ENCODE peak calls at places on chromosomes 16 and 17, in nine cellular contexts. One of them, this sample, is unnamed.

GRCh38 chr17:4711671-4712111 is 1.3 kb downstream of the ARRB2 start:
- DNase-seq in ELR: no peak
- DNase-seq in progenitor cell of endocrine pancreas: no peak
- DNase-seq in GM13977: no peak
- DNase-seq in H1: no peak
- DNase-seq in NCI-H1092: no peak
- DNase-seq in globus pallidus: peak
- DNase-seq in RPMI8226: peak
- DNase-seq in nucleus accumbens: peak
- DNase-seq in this sample: no peak

GRCh38 chr16:50721549-50722409 is 20.1 kb upstream of the CYLD start:
- DNase-seq in H1: no peak
- DNase-seq in RPMI8226: no peak
- DNase-seq in NCI-H1092: no peak
- DNase-seq in GM13977: no peak
- DNase-seq in progenitor cell of endocrine pancreas: no peak
- DNase-seq in ELR: no peak
- DNase-seq in globus pallidus: no peak
- DNase-seq in nucleus accumbens: no peak
- DNase-seq in this sample: no peak

GRCh38 chr17:13306310-13306962 is 288.6 kb upstream of the ELAC2 start:
- DNase-seq in NCI-H1092: no peak
- DNase-seq in progenitor cell of endocrine pancreas: no peak
- DNase-seq in H1: peak
- DNase-seq in nucleus accumbens: no peak
- DNase-seq in RPMI8226: peak
- DNase-seq in globus pallidus: no peak
- DNase-seq in GM13977: no peak
- DNase-seq in ELR: peak
- DNase-seq in this sample: no peak

GRCh38 chr17:80036715-80037477 is 454 bp downstream of the CCDC40 start:
- DNase-seq in ELR: peak
- DNase-seq in progenitor cell of endocrine pancreas: peak
- DNase-seq in RPMI8226: peak
- DNase-seq in NCI-H1092: peak
- DNase-seq in H1: peak
- DNase-seq in GM13977: no peak
- DNase-seq in globus pallidus: peak
- DNase-seq in nucleus accumbens: peak
- DNase-seq in this sample: no peak

GRCh38 chr17:41212524-41213169 is 13.8 kb upstream of the KRTAP9-2 start:
- DNase-seq in globus pallidus: no peak
- DNase-seq in NCI-H1092: no peak
- DNase-seq in progenitor cell of endocrine pancreas: no peak
- DNase-seq in nucleus accumbens: no peak
- DNase-seq in H1: no peak
- DNase-seq in RPMI8226: peak
- DNase-seq in GM13977: no peak
- DNase-seq in ELR: no peak
- DNase-seq in this sample: no peak

GRCh38 chr17:75712480-75712879 is 8.8 kb upstream of the ITGB4 start:
- DNase-seq in H1: no peak
- DNase-seq in GM13977: no peak
- DNase-seq in ELR: peak
- DNase-seq in progenitor cell of endocrine pancreas: no peak
- DNase-seq in nucleus accumbens: no peak
- DNase-seq in globus pallidus: no peak
- DNase-seq in NCI-H1092: no peak
- DNase-seq in RPMI8226: no peak
- DNase-seq in this sample: no peak

GRCh38 chr16:27547134-27547533 is 2.6 kb downstream of the GTF3C1 start:
- DNase-seq in GM13977: peak
- DNase-seq in nucleus accumbens: peak
- DNase-seq in NCI-H1092: no peak
- DNase-seq in globus pallidus: no peak
- DNase-seq in H1: no peak
- DNase-seq in ELR: peak
- DNase-seq in progenitor cell of endocrine pancreas: no peak
- DNase-seq in RPMI8226: no peak
- DNase-seq in this sample: no peak

GRCh38 chr17:41167561-41167960 is 460 bp downstream of the KRTAP4-3 start:
- DNase-seq in ELR: no peak
- DNase-seq in RPMI8226: no peak
- DNase-seq in nucleus accumbens: no peak
- DNase-seq in globus pallidus: no peak
- DNase-seq in H1: no peak
- DNase-seq in progenitor cell of endocrine pancreas: no peak
- DNase-seq in GM13977: no peak
- DNase-seq in NCI-H1092: no peak
- DNase-seq in this sample: no peak

GRCh38 chr16:56355786-56356275 is 69.5 kb downstream of the AMFR start:
- DNase-seq in H1: no peak
- DNase-seq in nucleus accumbens: no peak
- DNase-seq in RPMI8226: no peak
- DNase-seq in ELR: no peak
- DNase-seq in NCI-H1092: no peak
- DNase-seq in progenitor cell of endocrine pancreas: no peak
- DNase-seq in GM13977: no peak
- DNase-seq in globus pallidus: no peak
- DNase-seq in this sample: no peak

GRCh38 chr17:9052921-9053320 is 31.6 kb downstream of the NTN1 start:
- DNase-seq in RPMI8226: no peak
- DNase-seq in GM13977: no peak
- DNase-seq in nucleus accumbens: no peak
- DNase-seq in ELR: no peak
- DNase-seq in H1: no peak
- DNase-seq in globus pallidus: no peak
- DNase-seq in progenitor cell of endocrine pancreas: no peak
- DNase-seq in NCI-H1092: no peak
- DNase-seq in this sample: no peak

GRCh38 chr16:84658690-84659089 is 10.4 kb downstream of the KLHL36 start:
- DNase-seq in progenitor cell of endocrine pancreas: no peak
- DNase-seq in globus pallidus: no peak
- DNase-seq in H1: no peak
- DNase-seq in RPMI8226: no peak
- DNase-seq in GM13977: no peak
- DNase-seq in ELR: no peak
- DNase-seq in nucleus accumbens: no peak
- DNase-seq in NCI-H1092: no peak
- DNase-seq in this sample: no peak

GRCh38 chr16:1678500-1679098 is 520 bp downstream of the JPT2 start:
- DNase-seq in GM13977: no peak
- DNase-seq in RPMI8226: peak
- DNase-seq in ELR: peak
- DNase-seq in nucleus accumbens: peak
- DNase-seq in H1: no peak
- DNase-seq in NCI-H1092: no peak
- DNase-seq in progenitor cell of endocrine pancreas: no peak
- DNase-seq in globus pallidus: peak
- DNase-seq in this sample: no peak

GRCh38 chr16:1042776-1043349 is 29.7 kb upstream of the SSTR5 start:
- DNase-seq in progenitor cell of endocrine pancreas: no peak
- DNase-seq in nucleus accumbens: no peak
- DNase-seq in globus pallidus: no peak
- DNase-seq in RPMI8226: peak
- DNase-seq in ELR: peak
- DNase-seq in H1: no peak
- DNase-seq in NCI-H1092: no peak
- DNase-seq in GM13977: no peak
- DNase-seq in this sample: no peak

This sample was measured in hippocampal formation.